ENCODE peak calls at places on chromosome 6, in six cellular contexts. One of them, this sample, is unnamed.

GRCh38 chr6:28719275-28719940 is 193.7 kb downstream of the GPX5 start:
- DNase-seq in nephron progenitor cell: no peak
- DNase-seq in lung: no peak
- DNase-seq in AG04450: no peak
- DNase-seq in AG10803: peak
- DNase-seq in adrenal gland: no peak
- DNase-seq in this sample: peak

GRCh38 chr6:13006578-13007300 is 290.2 kb downstream of the PHACTR1 start:
- DNase-seq in nephron progenitor cell: no peak
- DNase-seq in AG04450: no peak
- DNase-seq in adrenal gland: no peak
- DNase-seq in lung: no peak
- DNase-seq in AG10803: peak
- DNase-seq in this sample: no peak

GRCh38 chr6:44499609-44500008 is 112.1 kb downstream of the CDC5L start:
- DNase-seq in AG04450: no peak
- DNase-seq in adrenal gland: no peak
- DNase-seq in lung: no peak
- DNase-seq in nephron progenitor cell: no peak
- DNase-seq in AG10803: no peak
- DNase-seq in this sample: no peak

GRCh38 chr6:2760882-2761842 is 4.0 kb upstream of the WRNIP1 start:
- DNase-seq in lung: no peak
- DNase-seq in adrenal gland: no peak
- DNase-seq in nephron progenitor cell: no peak
- DNase-seq in AG10803: no peak
- DNase-seq in AG04450: no peak
- DNase-seq in this sample: no peak

GRCh38 chr6:143842468-143842901 is 653 bp upstream of the LTV1 start:
- DNase-seq in lung: no peak
- DNase-seq in AG10803: peak
- DNase-seq in adrenal gland: no peak
- DNase-seq in nephron progenitor cell: peak
- DNase-seq in AG04450: no peak
- DNase-seq in this sample: no peak

GRCh38 chr6:85459224-85459901 is 9.5 kb downstream of the NT5E start:
- DNase-seq in adrenal gland: no peak
- DNase-seq in nephron progenitor cell: no peak
- DNase-seq in AG10803: peak
- DNase-seq in lung: no peak
- DNase-seq in AG04450: peak
- DNase-seq in this sample: peak

GRCh38 chr6:81759782-81760181 is 7.3 kb upstream of the TENT5A start:
- DNase-seq in adrenal gland: no peak
- DNase-seq in nephron progenitor cell: no peak
- DNase-seq in lung: no peak
- DNase-seq in AG10803: no peak
- DNase-seq in AG04450: no peak
- DNase-seq in this sample: peak

GRCh38 chr6:98574991-98575390 is 259.4 kb upstream of the POU3F2 start:
- DNase-seq in AG04450: no peak
- DNase-seq in lung: no peak
- DNase-seq in adrenal gland: peak
- DNase-seq in nephron progenitor cell: no peak
- DNase-seq in AG10803: no peak
- DNase-seq in this sample: no peak

GRCh38 chr6:44556046-44556445 is 168.5 kb downstream of the CDC5L start:
- DNase-seq in lung: no peak
- DNase-seq in AG04450: no peak
- DNase-seq in nephron progenitor cell: no peak
- DNase-seq in AG10803: no peak
- DNase-seq in adrenal gland: peak
- DNase-seq in this sample: no peak

GRCh38 chr6:121630716-121631115 is 195.3 kb downstream of the GJA1 start:
- DNase-seq in nephron progenitor cell: no peak
- DNase-seq in AG04450: no peak
- DNase-seq in adrenal gland: no peak
- DNase-seq in AG10803: no peak
- DNase-seq in lung: no peak
- DNase-seq in this sample: no peak

GRCh38 chr6:139593081-139593480 is 218.6 kb upstream of the CITED2 start:
- DNase-seq in AG04450: no peak
- DNase-seq in lung: no peak
- DNase-seq in adrenal gland: no peak
- DNase-seq in AG10803: no peak
- DNase-seq in nephron progenitor cell: no peak
- DNase-seq in this sample: no peak

GRCh38 chr6:14502551-14502950 is 385.0 kb downstream of the CD83 start:
- DNase-seq in AG04450: no peak
- DNase-seq in nephron progenitor cell: no peak
- DNase-seq in AG10803: no peak
- DNase-seq in adrenal gland: no peak
- DNase-seq in lung: no peak
- DNase-seq in this sample: no peak

GRCh38 chr6:108168980-108169800 is 3.4 kb downstream of the NR2E1 start:
- DNase-seq in AG04450: no peak
- DNase-seq in adrenal gland: no peak
- DNase-seq in nephron progenitor cell: peak
- DNase-seq in lung: no peak
- DNase-seq in AG10803: no peak
- DNase-seq in this sample: no peak

GRCh38 chr6:79984261-79984660 is 20.2 kb upstream of the TTK start:
- DNase-seq in lung: no peak
- DNase-seq in AG04450: no peak
- DNase-seq in AG10803: peak
- DNase-seq in adrenal gland: no peak
- DNase-seq in nephron progenitor cell: peak
- DNase-seq in this sample: peak

GRCh38 chr6:14784596-14785360 is 461.1 kb upstream of the JARID2 start:
- DNase-seq in AG04450: no peak
- DNase-seq in lung: no peak
- DNase-seq in AG10803: no peak
- DNase-seq in nephron progenitor cell: no peak
- DNase-seq in adrenal gland: no peak
- DNase-seq in this sample: peak

GRCh38 chr6:282867-283416 is 9.3 kb upstream of the DUSP22 start:
- DNase-seq in AG04450: no peak
- DNase-seq in AG10803: no peak
- DNase-seq in nephron progenitor cell: no peak
- DNase-seq in lung: peak
- DNase-seq in adrenal gland: no peak
- DNase-seq in this sample: no peak

GRCh38 chr6:43254846-43255245 is 11.6 kb downstream of the TTBK1 start:
- DNase-seq in adrenal gland: no peak
- DNase-seq in nephron progenitor cell: no peak
- DNase-seq in lung: no peak
- DNase-seq in AG10803: no peak
- DNase-seq in AG04450: no peak
- DNase-seq in this sample: no peak

GRCh38 chr6:46221221-46221793 is 50.5 kb upstream of the ENPP5 start:
- DNase-seq in AG10803: peak
- DNase-seq in nephron progenitor cell: no peak
- DNase-seq in AG04450: no peak
- DNase-seq in lung: no peak
- DNase-seq in adrenal gland: no peak
- DNase-seq in this sample: peak

GRCh38 chr6:106966229-106966628 is 8.3 kb downstream of the CD24 start:
- DNase-seq in AG10803: no peak
- DNase-seq in AG04450: no peak
- DNase-seq in adrenal gland: no peak
- DNase-seq in lung: no peak
- DNase-seq in nephron progenitor cell: no peak
- DNase-seq in this sample: no peak

DNA sequence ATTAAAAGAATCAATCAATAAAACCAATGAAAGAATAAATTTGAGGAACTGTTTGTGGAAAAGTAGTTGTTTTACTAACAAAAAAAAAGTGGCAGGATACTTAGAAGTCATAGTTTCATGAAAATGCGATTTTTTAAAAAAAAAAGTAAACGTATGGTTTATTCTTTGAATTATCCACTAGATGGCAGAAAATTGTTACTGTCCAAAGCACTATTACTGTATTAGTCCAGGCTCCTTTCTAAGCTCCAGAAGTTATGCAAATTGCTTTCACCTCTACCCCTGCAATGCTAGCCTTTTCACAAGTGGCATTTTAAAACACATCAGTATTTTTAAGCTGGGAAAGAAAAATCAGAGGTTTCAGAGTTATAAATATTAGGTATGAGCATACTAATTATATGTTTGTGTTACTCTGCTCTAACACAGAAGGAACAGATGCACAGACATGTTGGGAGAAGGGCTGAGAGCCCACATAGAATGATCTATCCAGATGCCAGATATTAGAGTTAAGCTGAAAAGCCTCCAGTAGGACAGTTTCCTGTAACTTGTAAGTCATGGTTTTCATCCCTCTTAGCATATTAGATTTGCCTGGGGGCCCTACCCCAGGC is 63.9 kb downstream of the FHL5 start:
- DNase-seq in lung: no peak
- DNase-seq in adrenal gland: no peak
- DNase-seq in nephron progenitor cell: no peak
- DNase-seq in AG10803: peak
- DNase-seq in AG04450: peak
- DNase-seq in this sample: peak
- TF ChIP-seq CTCF in lung: no peak
- TF ChIP-seq CTCF in adrenal gland: peak
- TF ChIP-seq CTCF in nephron progenitor cell: peak
- TF ChIP-seq CTCF in AG10803: peak
- TF ChIP-seq CTCF in AG04450: peak
- TF ChIP-seq CTCF in this sample: peak

DNA sequence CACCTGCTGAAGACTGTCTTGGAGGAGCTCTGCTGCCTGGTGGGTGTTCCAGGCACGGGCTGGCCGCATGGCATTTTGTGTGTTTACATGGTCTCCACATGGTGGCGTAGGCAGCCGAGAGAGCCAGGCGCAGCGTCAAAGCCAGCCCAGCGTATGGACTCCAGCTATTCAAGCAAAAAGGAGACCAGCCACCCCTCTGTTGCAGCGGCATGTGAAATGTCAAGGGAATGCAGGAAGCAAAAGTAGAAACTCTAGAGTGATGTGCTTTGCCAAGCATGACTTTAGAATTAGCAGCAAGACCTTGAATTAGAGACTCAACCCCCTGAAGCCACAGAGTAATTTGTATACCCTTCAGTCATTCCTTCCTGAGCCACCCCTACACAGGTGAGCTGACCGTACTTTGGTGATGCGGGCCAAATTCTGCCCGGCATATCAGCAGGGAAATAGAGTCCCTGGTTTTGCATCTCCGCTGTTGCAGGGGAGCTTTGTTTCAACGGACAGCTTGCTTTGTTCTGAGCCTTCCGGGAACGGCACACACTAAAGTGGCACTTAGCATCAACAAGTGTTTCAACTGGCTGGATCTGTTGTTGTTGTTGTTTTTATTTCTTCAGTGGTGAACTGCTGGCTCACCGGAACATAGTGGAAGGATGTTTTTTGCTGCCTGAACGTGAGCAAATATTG is 48.5 kb downstream of the FNDC1 start:
- DNase-seq in adrenal gland: peak
- DNase-seq in lung: peak
- DNase-seq in AG10803: peak
- DNase-seq in nephron progenitor cell: peak
- DNase-seq in AG04450: peak
- DNase-seq in this sample: peak
- TF ChIP-seq CTCF in adrenal gland: peak
- TF ChIP-seq CTCF in lung: no peak
- TF ChIP-seq CTCF in AG10803: peak
- TF ChIP-seq CTCF in nephron progenitor cell: no peak
- TF ChIP-seq CTCF in AG04450: peak
- TF ChIP-seq CTCF in this sample: peak

DNA sequence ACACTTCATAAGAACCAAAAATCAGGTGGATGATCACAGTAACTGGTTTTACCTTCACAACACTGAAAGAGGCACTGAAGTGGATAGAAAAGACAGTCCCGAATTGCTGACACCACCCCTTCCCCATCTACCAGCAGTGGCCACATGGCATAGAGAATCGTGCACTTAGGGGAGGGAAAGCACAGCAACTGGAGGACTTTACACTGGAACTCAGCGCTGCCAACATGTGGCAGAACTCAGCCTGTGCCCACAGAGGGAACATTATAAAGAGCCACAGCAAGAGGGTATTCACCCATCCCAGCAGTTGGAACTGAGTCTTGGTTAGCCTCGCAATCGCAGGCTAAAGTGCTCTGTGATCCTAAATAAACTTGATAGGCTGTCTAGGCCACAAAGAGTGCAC is 6.5 kb upstream of the KIAA1586 start:
- DNase-seq in nephron progenitor cell: no peak
- DNase-seq in adrenal gland: no peak
- DNase-seq in AG10803: no peak
- DNase-seq in AG04450: no peak
- DNase-seq in lung: no peak
- DNase-seq in this sample: no peak
- TF ChIP-seq CTCF in nephron progenitor cell: no peak
- TF ChIP-seq CTCF in adrenal gland: no peak
- TF ChIP-seq CTCF in AG10803: no peak
- TF ChIP-seq CTCF in AG04450: no peak
- TF ChIP-seq CTCF in lung: no peak
- TF ChIP-seq CTCF in this sample: peak

GRCh38 chr6:18155864-18156396 is 708 bp downstream of the KDM1B start:
- DNase-seq in AG10803: peak
- DNase-seq in AG04450: no peak
- DNase-seq in adrenal gland: peak
- DNase-seq in nephron progenitor cell: peak
- DNase-seq in lung: peak
- DNase-seq in this sample: peak
- TF ChIP-seq CTCF in AG10803: peak
- TF ChIP-seq CTCF in AG04450: peak
- TF ChIP-seq CTCF in adrenal gland: no peak
- TF ChIP-seq CTCF in nephron progenitor cell: no peak
- TF ChIP-seq CTCF in lung: no peak
- TF ChIP-seq CTCF in this sample: peak

DNA sequence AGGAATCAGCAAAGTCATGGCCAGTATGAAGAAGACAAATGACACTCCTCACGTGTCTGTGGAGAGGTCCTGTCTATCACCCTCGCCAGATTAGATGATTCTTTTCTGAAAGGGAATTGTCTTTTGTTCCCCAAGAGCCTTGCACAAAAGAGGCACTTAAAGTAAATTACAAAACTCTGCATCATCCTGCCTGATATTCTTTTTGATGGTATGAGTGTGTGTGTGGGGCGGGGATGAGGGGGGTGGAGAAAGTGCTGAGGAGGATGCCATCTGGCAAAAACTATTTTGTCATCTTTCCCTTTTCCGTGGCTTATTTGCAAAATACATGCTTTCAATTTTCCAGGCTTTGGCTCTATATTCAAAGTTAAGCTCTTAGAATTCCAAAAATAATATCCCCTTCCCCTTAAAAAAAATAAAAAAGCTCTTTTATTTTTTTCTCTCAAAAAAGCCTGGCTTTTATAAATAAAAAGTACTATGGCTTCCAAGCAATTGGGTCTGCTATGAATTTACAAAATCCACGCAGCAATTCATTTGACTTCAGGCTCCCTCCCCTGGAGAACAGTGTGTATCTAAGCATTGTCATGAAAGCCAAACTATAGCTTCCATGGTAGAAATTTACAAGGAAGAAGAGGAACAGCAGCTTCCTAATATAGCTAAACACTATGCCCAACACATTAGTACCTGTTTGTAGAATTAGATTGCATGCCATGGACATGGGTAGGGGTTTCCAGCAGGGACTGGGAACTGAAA is 185.1 kb upstream of the ARG1 start:
- DNase-seq in AG10803: peak
- DNase-seq in adrenal gland: no peak
- DNase-seq in lung: no peak
- DNase-seq in nephron progenitor cell: no peak
- DNase-seq in AG04450: no peak
- DNase-seq in this sample: no peak
- TF ChIP-seq CTCF in AG10803: no peak
- TF ChIP-seq CTCF in adrenal gland: no peak
- TF ChIP-seq CTCF in lung: no peak
- TF ChIP-seq CTCF in nephron progenitor cell: no peak
- TF ChIP-seq CTCF in AG04450: no peak
- TF ChIP-seq CTCF in this sample: no peak

GRCh38 chr6:34045698-34046097 is 100.2 kb downstream of the GRM4 start:
- DNase-seq in nephron progenitor cell: no peak
- DNase-seq in adrenal gland: peak
- DNase-seq in lung: no peak
- DNase-seq in AG04450: no peak
- DNase-seq in AG10803: no peak
- DNase-seq in this sample: no peak
- TF ChIP-seq CTCF in nephron progenitor cell: no peak
- TF ChIP-seq CTCF in adrenal gland: no peak
- TF ChIP-seq CTCF in lung: no peak
- TF ChIP-seq CTCF in AG04450: no peak
- TF ChIP-seq CTCF in AG10803: no peak
- TF ChIP-seq CTCF in this sample: no peak

This sample was measured in fibroblast of villous mesenchyme.